ENCODE peak calls at places on chromosomes 4 and X, in seven cellular contexts. I is fibroblast of pulmonary artery, K is AG10803, Z is transverse colon, L is IMR-90, E is left lung, M is PC-3. W is an unnamed sample.

GRCh38 chr4:138090145-138090917 is 151.8 kb downstream of the SLC7A11 start:
- DNase-seq in I (peak), K (peak), Z (peak), L (peak), E (no peak), M (peak), W (peak)

GRCh38 chr4:48127882-48128394 is 6.1 kb downstream of the TXK start:
- DNase-seq in I (peak), K (peak), Z (peak), L (peak), E (peak), M (peak), W (peak)

GRCh38 chr4:174118171-174118570 is 165.3 kb downstream of the FBXO8 start:
- DNase-seq in I (no peak), K (no peak), Z (no peak), L (no peak), E (no peak), M (no peak), W (no peak)

GRCh38 chr4:6290256-6290655 is 20.6 kb downstream of the WFS1 start:
- DNase-seq in I (no peak), K (no peak), Z (no peak), L (no peak), E (peak), M (no peak), W (no peak)

GRCh38 chrX:675896-676295 is 45.3 kb downstream of the SHOX start:
- DNase-seq in I (no peak), K (no peak), Z (no peak), L (no peak), E (no peak), M (no peak), W (no peak)

GRCh38 chr4:184097240-184097619 is 120.4 kb downstream of the ENPP6 start:
- DNase-seq in I (no peak), K (peak), Z (peak), L (no peak), E (peak), M (no peak), W (no peak)

GRCh38 chr4:168884251-168885124 is 125.6 kb downstream of the CBR4 start:
- DNase-seq in I (no peak), K (no peak), Z (no peak), L (no peak), E (no peak), M (no peak), W (no peak)

GRCh38 chr4:188986271-188986689 is 847.0 kb downstream of the TRIML1 start:
- DNase-seq in I (no peak), K (peak), Z (no peak), L (peak), E (no peak), M (peak), W (peak)

GRCh38 chr4:88275949-88276515 is 8.3 kb downstream of the PPM1K start:
- DNase-seq in I (no peak), K (peak), Z (no peak), L (no peak), E (no peak), M (peak), W (no peak)
- H3K4me3 ChIP-seq in I (no peak), K (no peak), Z (no peak), L (no peak), E (no peak), M (no peak), W (no peak)

DNA sequence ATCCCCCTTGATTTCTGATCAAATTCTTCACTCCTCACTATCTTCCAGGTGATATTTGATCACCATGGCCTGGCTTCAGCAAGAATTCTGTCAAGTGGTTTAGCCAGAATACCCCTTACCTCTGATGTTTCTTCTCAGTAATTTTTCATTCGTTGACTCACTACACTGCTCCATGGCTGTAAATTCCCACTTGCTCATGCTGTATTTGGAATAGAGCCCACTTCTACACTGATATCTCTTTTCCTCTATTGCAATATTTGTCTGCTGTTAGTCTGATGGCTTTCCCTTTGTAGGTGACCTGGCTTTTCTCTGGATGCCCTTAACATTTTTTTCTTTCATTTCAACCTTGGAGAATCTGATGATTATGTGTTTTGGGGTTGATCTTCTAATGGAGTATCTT is 73.9 kb upstream of the DIPK2B start:
- DNase-seq in I (peak), K (peak), Z (no peak), L (peak), E (no peak), M (peak), W (peak)
- TF ChIP-seq CTCF in I (no peak), K (no peak), Z (no peak), L (no peak), E (no peak), M (no peak), W (no peak)

DNA sequence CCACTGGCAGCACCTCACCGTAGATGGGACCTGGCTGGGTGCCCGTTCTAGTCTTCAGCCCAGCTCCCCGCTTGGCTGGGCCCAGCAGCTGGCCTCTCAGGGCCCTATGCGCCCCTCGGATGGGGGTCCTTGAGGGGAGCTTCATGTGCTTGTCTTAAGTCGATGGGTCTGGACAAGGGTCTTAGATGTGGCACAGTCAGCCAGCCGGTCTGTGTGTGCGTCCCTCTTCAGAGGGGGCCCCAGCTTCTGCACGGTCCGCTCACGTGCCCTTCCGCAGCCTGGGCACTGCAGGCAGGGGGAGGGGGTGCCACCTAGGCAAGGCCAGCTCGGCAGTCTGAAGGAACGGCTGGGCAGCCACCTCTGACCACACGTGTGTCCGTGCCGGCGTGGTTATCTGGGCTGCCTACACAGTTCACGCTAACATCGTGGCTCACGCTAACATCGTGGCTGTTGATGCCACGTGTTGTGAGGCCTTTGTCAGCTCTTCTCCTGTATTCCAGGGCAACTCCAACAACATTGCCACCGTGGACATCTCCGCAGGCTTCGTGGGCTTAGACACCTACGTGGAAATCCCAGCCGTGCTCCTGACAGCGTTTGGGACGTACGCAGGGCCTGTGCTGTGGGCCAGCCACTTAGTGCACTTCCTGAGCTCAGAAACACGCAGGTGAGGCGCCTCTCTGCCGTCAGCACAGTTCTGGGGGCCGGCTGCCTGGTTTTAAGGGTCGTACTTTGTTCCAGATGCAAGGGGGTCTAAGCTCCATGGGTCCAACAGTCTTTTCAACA is 34.5 kb downstream of the PIGG start:
- DNase-seq in I (no peak), K (no peak), Z (no peak), L (no peak), E (no peak), M (no peak), W (no peak)
- H3K4me3 ChIP-seq in I (no peak), K (no peak), Z (no peak), L (no peak), E (no peak), M (no peak), W (no peak)

GRCh38 chrX:131729295-131729694 is 185.4 kb downstream of the OR13H1 start:
- DNase-seq in I (no peak), K (no peak), Z (peak), L (peak), E (no peak), M (no peak), W (no peak)

GRCh38 chrX:131725001-131725654 is 181.3 kb downstream of the OR13H1 start:
- DNase-seq in I (no peak), K (no peak), Z (no peak), L (no peak), E (no peak), M (no peak), W (no peak)

GRCh38 chrX:131724292-131724691 is 180.4 kb downstream of the OR13H1 start:
- DNase-seq in I (no peak), K (no peak), Z (no peak), L (no peak), E (no peak), M (no peak), W (no peak)

GRCh38 chrX:131727778-131728177 is 183.9 kb downstream of the OR13H1 start:
- DNase-seq in I (no peak), K (no peak), Z (no peak), L (no peak), E (no peak), M (no peak), W (no peak)

GRCh38 chrX:131728295-131729145 is 184.6 kb downstream of the OR13H1 start:
- DNase-seq in I (no peak), K (no peak), Z (peak), L (peak), E (no peak), M (no peak), W (no peak)
- TF ChIP-seq CTCF in I (no peak), K (no peak), Z (no peak), L (peak), E (peak), M (no peak), W (no peak)

GRCh38 chr4:80074059-80074458 is 1.0 kb upstream of the ANTXR2 start:
- DNase-seq in I (no peak), K (no peak), Z (no peak), L (no peak), E (no peak), M (no peak), W (no peak)

GRCh38 chr4:80074651-80075050 is 1.6 kb upstream of the ANTXR2 start:
- DNase-seq in I (no peak), K (no peak), Z (no peak), L (no peak), E (no peak), M (no peak), W (no peak)

GRCh38 chr4:80072607-80073361 is at the start of gene ANTXR2:
- DNase-seq in I (peak), K (peak), Z (peak), L (peak), E (peak), M (peak), W (peak)

GRCh38 chr4:80071643-80072606 is 1.1 kb downstream of the ANTXR2 start:
- DNase-seq in I (peak), K (peak), Z (peak), L (peak), E (peak), M (peak), W (peak)

GRCh38 chr4:80073362-80074008 is 456 bp upstream of the ANTXR2 start:
- DNase-seq in I (no peak), K (no peak), Z (no peak), L (no peak), E (no peak), M (no peak), W (no peak)
- H3K4me3 ChIP-seq in I (peak), K (peak), Z (peak), L (peak), E (peak), M (peak), W (peak)

GRCh38 chr4:94285666-94286065 is 57.0 kb downstream of the HPGDS start:
- DNase-seq in I (no peak), K (no peak), Z (no peak), L (no peak), E (no peak), M (no peak), W (peak)

GRCh38 chr4:94284889-94285288 is 57.7 kb downstream of the HPGDS start:
- DNase-seq in I (no peak), K (no peak), Z (no peak), L (no peak), E (no peak), M (no peak), W (no peak)

GRCh38 chr4:94290245-94290644 is 52.4 kb downstream of the HPGDS start:
- DNase-seq in I (peak), K (no peak), Z (no peak), L (no peak), E (no peak), M (no peak), W (no peak)
- TF ChIP-seq CTCF in I (peak), K (no peak), Z (no peak), L (no peak), E (no peak), M (peak), W (peak)